ENCODE peak calls at places on chromosomes 16 and 17, in five cellular contexts. M is AG04450; T is CD4-positive, CD25-positive, alpha-beta regulatory T cell; E is CD4-positive, alpha-beta T cell; U is psoas muscle. Q is an unnamed sample.

GRCh38 chr17:15334266-15334665 is 7.1 kb downstream of the TEKT3 start:
- DNase-seq in M (no peak), T (no peak), E (no peak), U (no peak), Q (no peak)

GRCh38 chr16:27781195-27781524 is 231.2 kb downstream of the KATNIP start:
- DNase-seq in M (no peak), T (no peak), E (no peak), U (peak; percentile 65), Q (no peak)

GRCh38 chr16:76428858-76429257 is 151.7 kb downstream of the CNTNAP4 start:
- DNase-seq in M (no peak), T (no peak), E (no peak), U (no peak), Q (no peak)

GRCh38 chr16:16025214-16025968 is 76.0 kb downstream of the ABCC1 start:
- DNase-seq in M (peak; percentile 79), T (peak; percentile 68), E (no peak), U (no peak), Q (no peak)

GRCh38 chr17:37813753-37814152 is 68.9 kb upstream of the HNF1B start:
- DNase-seq in M (peak; percentile 97), T (no peak), E (no peak), U (no peak), Q (no peak)

GRCh38 chr16:84387021-84387420 is 18.7 kb downstream of the ATP2C2 start:
- DNase-seq in M (no peak), T (no peak), E (no peak), U (no peak), Q (no peak)

GRCh38 chr16:1612320-1613111 is at the start of gene CRAMP1:
- DNase-seq in M (no peak), T (no peak), E (peak; percentile 35), U (peak; percentile 56), Q (no peak)

GRCh38 chr16:20774703-20775362 is 11.0 kb downstream of the ACSM3 start:
- DNase-seq in M (peak; percentile 6), T (peak; percentile 24), E (peak; percentile 59), U (peak; percentile 41), Q (no peak)

GRCh38 chr17:62062936-62063335 is 2.1 kb downstream of the MED13 start:
- DNase-seq in M (no peak), T (no peak), E (no peak), U (no peak), Q (no peak)

GRCh38 chr16:11409398-11409797 is 64.1 kb downstream of the RMI2 start:
- DNase-seq in M (no peak), T (no peak), E (no peak), U (no peak), Q (no peak)

GRCh38 chr17:39942076-39942475 is 14.5 kb downstream of the LRRC3C start:
- DNase-seq in M (no peak), T (no peak), E (no peak), U (no peak), Q (no peak)

GRCh38 chr16:85420501-85421337 is 192.4 kb upstream of the GSE1 start:
- DNase-seq in M (no peak), T (peak; percentile 64), E (peak; percentile 80), U (peak; percentile 85), Q (no peak)

GRCh38 chr16:69610356-69610755 is 44.6 kb downstream of the NFAT5 start:
- DNase-seq in M (no peak), T (no peak), E (no peak), U (no peak), Q (no peak)

GRCh38 chr16:2511996-2512919 is 1.5 kb upstream of the ATP6V0C start:
- DNase-seq in M (no peak), T (no peak), E (no peak), U (no peak), Q (no peak)

GRCh38 chr16:83898463-83899271 is at the start of gene MLYCD:
- DNase-seq in M (no peak), T (peak; percentile 74), E (peak; percentile 75), U (peak; percentile 96), Q (peak; percentile 68)

GRCh38 chr17:44733753-44734152 is 25.0 kb upstream of the ADAM11 start:
- DNase-seq in M (no peak), T (no peak), E (no peak), U (no peak), Q (no peak)

GRCh38 chr17:64332502-64332901 is 58.2 kb downstream of the PECAM1 start:
- DNase-seq in M (no peak), T (no peak), E (no peak), U (no peak), Q (no peak)
- H3K27ac ChIP-seq in M (no peak overlapping the region), T (no peak overlapping the region), E (no peak overlapping the region), U (no peak overlapping the region), Q (no peak overlapping the region)

GRCh38 chr17:75848523-75849303 is 4.5 kb upstream of the UNC13D start:
- DNase-seq in M (no peak), T (peak; percentile 70), E (peak; percentile 86), U (peak; percentile 83), Q (peak; percentile 36)
- H3K27ac ChIP-seq in M (no peak overlapping the region), T (no peak overlapping the region), E (no peak overlapping the region), U (peak overlapping the region; percentile 95), Q (peak overlapping the region; percentile 78)

DNA sequence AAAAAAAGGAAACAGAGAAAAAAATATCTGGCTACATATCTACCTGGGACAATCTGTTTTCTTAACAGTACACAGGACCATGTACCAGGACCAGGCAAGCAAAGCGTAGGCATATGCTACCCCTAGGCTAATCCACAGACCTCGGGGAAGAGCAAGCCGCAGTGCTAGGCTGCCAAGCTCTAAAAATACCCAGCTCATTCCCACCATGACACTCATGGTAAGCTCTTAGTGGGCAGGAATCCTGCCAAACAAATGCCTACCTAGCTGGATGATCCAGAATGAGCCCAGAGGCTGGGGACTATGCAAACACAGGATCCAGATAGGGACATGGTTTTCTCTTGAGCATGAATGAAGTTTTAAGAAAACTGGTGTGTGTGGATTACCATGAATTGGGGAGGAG is 95.6 kb downstream of the GRIN2A start:
- DNase-seq in M (no peak), T (no peak), E (no peak), U (no peak), Q (no peak)
- H3K27ac ChIP-seq in M (no peak overlapping the region), T (no peak overlapping the region), E (no peak overlapping the region), U (no peak overlapping the region), Q (no peak overlapping the region)

GRCh38 chr16:66263168-66263972 is 103.1 kb upstream of the CDH5 start:
- DNase-seq in M (no peak), T (no peak), E (no peak), U (no peak), Q (no peak)
- H3K27ac ChIP-seq in M (no peak overlapping the region), T (no peak overlapping the region), E (no peak overlapping the region), U (no peak overlapping the region), Q (no peak overlapping the region)

DNA sequence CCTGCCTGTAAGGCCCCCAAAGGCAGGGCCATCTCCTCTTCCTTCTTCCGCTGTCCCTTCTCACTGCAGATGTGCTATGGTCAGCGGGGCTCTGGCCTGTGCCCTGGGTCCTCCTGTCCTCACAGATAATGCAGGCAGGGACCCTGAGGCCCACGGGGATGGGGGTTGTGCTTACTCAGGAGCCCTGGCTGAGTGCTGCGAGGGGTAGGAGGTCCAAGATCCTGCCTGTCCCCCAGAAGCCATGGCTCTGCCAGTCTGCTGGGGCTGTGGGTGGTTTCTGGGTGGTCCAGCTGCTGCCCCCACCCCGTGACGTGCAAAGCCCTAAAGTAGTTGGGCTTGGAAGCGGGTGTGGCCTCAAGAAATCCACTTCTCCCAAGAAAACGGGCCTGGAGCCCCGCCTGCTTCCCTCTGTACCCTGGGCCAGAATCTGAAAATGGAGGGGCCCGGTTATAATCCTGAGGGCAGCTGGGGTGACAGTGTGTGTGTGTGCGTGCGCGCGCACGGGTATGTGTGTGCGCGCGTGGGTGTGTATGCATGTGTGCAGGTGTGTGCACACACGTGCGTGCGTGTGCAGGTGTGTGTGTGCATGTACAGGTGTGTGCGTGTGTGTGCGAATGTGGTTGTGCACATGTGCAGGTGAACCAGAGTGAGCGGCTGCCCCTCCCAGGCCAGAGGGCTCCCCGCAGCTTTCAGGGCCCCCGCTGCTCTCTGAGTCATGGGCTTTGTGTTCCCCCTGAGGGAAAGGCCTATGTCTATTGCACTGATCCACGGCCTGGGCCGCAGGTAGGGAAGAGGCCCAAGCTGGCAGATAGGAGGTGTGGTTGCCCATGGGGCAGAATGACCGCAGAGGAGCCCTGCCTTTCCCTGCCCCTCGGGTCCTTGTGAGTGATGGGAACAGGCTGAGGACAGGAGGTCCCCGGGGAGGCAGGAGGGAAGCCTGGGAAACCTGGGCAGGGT is 13.8 kb downstream of the SPNS2 start:
- DNase-seq in M (no peak), T (no peak), E (no peak), U (no peak), Q (no peak)
- H3K27ac ChIP-seq in M (no peak overlapping the region), T (no peak overlapping the region), E (no peak overlapping the region), U (no peak overlapping the region), Q (peak overlapping the region; percentile 52)

Q was measured in caudate nucleus.